ENCODE peak calls at places on chromosomes 13 and 19, in ten cellular contexts. H, G, N, D, C, F, Q, K, L and E are unnamed samples.

GRCh38 chr13:20090349-20090748 is 70.5 kb downstream of the GJA3 start:
- DNase-seq in L (no peak), C (no peak), N (no peak), D (no peak), K (no peak), H (no peak), G (no peak), Q (no peak), F (no peak), E (no peak)

GRCh38 chr19:35107541-35107939 is 8.1 kb upstream of the FXYD3 start:
- DNase-seq in C (no peak), L (peak; percentile 97), K (no peak), D (peak; percentile 88), N (no peak), Q (peak; percentile 78), H (no peak), F (peak; percentile 79), G (no peak), E (no peak)

GRCh38 chr19:45615795-45616708 is 14.0 kb upstream of the GPR4 start:
- DNase-seq in F (peak; percentile 94), D (no peak), G (peak; percentile 84), H (peak; percentile 99), C (peak; percentile 99), L (peak; percentile 71), Q (peak; percentile 94), K (peak; percentile 85), N (peak; percentile 49), E (no peak)

GRCh38 chr19:28494466-28494865 is 718.5 kb downstream of the UQCRFS1 start:
- DNase-seq in D (no peak), Q (no peak), H (no peak), K (no peak), L (no peak), C (no peak), N (no peak), G (no peak), F (no peak), E (no peak)

GRCh38 chr13:102402292-102402691 is 444 bp upstream of the FGF14 start:
- DNase-seq in F (no peak), C (peak; percentile 53), H (peak; percentile 78), D (peak; percentile 77), K (peak; percentile 73), G (no peak), L (no peak), Q (peak; percentile 12), N (peak; percentile 5), E (no peak)

GRCh38 chr13:25992076-25992475 is 59.7 kb downstream of the SHISA2 start:
- DNase-seq in K (no peak), H (no peak), L (no peak), C (no peak), F (no peak), N (no peak), Q (no peak), G (no peak), D (no peak), E (no peak)

GRCh38 chr19:20371911-20372310 is 193.7 kb downstream of the ZNF737 start:
- DNase-seq in Q (no peak), D (no peak), G (no peak), F (no peak), K (no peak), C (no peak), H (no peak), N (no peak), L (no peak), E (no peak)

GRCh38 chr13:59312776-59313175 is 851.0 kb downstream of the DIAPH3 start:
- DNase-seq in H (no peak), Q (no peak), D (no peak), N (no peak), C (no peak), G (no peak), K (no peak), L (no peak), F (no peak), E (no peak)

GRCh38 chr13:33303885-33304284 is 18.3 kb upstream of the STARD13 start:
- DNase-seq in G (no peak), H (no peak), F (no peak), K (no peak), C (no peak), D (no peak), L (no peak), N (no peak), Q (no peak), E (no peak)

GRCh38 chr13:45036206-45036605 is 46.9 kb downstream of the GPALPP1 start:
- DNase-seq in G (no peak), F (no peak), Q (no peak), H (no peak), N (no peak), L (no peak), C (no peak), K (no peak), D (no peak), E (no peak)

GRCh38 chr19:18676692-18677091 is 6.8 kb upstream of the CRTC1 start:
- DNase-seq in D (no peak), F (no peak), G (no peak), C (no peak), K (no peak), Q (no peak), N (no peak), L (no peak), H (no peak), E (no peak)

GRCh38 chr19:18672606-18673337 is 10.7 kb upstream of the CRTC1 start:
- DNase-seq in C (no peak), L (no peak), F (no peak), Q (no peak), K (no peak), G (no peak), D (peak; percentile 73), N (peak; percentile 39), H (no peak), E (no peak)

GRCh38 chr19:18674616-18675015 is 8.9 kb upstream of the CRTC1 start:
- DNase-seq in G (no peak), Q (peak; percentile 22), C (no peak), K (peak; percentile 30), D (peak; percentile 70), H (no peak), L (peak; percentile 19), F (no peak), N (no peak), E (no peak)

GRCh38 chr19:18677156-18677555 is 6.3 kb upstream of the CRTC1 start:
- DNase-seq in H (no peak), N (no peak), Q (no peak), K (no peak), C (no peak), G (no peak), L (no peak), F (no peak), D (no peak), E (no peak)

GRCh38 chr19:18675779-18676178 is 7.7 kb upstream of the CRTC1 start:
- DNase-seq in N (no peak), G (no peak), C (no peak), K (no peak), Q (no peak), D (no peak), H (peak; percentile 65), L (no peak), F (no peak), E (no peak)
- TF ChIP-seq CTCF in N (peak; percentile 9), G (peak; percentile 25), C (peak; percentile 37), K (peak; percentile 35), Q (peak; percentile 24), D (peak; percentile 31), H (peak; percentile 45), L (peak; percentile 23), F (no peak), E (peak; percentile 77)

GRCh38 chr13:91817250-91817649 is 418.8 kb downstream of the GPC5 start:
- DNase-seq in F (no peak), N (no peak), G (no peak), L (peak; percentile 3), K (no peak), Q (no peak), D (no peak), C (no peak), H (no peak), E (no peak)
- TF ChIP-seq CTCF in F (no peak), N (no peak), G (peak; percentile 19), L (no peak), K (no peak), Q (no peak), D (peak; percentile 70), C (no peak), H (no peak), E (peak; percentile 66)

DNA sequence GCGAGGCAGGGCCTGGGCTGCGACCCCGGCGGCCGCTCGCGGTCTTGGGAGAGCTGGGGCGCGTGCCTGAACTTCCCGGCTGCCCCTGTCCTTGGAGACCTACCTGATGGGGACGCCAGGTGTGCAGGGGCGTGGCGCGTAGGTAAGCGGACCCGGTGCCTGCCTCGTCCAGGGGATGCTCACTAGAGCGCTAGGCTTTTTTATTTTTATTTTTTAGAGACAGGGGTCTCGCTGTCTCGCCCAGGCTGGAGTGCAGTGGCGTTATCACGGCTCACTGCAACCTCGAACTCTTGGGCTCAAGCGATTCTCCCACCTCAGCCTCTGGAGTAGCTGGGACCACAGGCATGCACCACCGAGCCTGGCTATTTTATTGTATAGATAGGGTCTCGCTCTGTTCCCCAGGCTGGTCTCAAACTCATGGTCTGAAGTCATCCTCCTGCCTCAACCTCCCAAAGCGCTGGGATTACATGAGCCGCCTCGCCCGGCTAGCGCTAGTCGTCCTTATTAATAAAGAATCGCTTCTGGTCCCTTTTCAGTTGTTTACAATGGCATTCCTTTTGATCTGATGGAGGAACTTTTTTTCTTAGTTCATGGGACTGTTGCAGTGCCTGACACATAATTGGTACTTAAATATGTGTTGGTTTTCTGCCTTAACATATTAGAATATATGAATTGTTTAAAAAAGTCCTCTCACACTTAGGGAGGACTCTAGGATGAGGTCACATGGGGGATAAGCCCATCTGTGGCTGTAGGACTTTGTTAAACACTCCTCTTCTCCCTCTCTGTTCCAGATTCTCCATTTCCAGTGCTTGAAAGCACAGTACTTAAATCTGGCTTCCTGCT is 812 bp downstream of the DPY19L3 start:
- DNase-seq in Q (no peak), F (no peak), L (peak; percentile 53), G (no peak), D (no peak), C (no peak), H (peak; percentile 76), K (no peak), N (no peak), E (no peak)
- TF ChIP-seq CTCF in Q (peak; percentile 30), F (no peak), L (no peak), G (no peak), D (no peak), C (no peak), H (no peak), K (no peak), N (no peak), E (no peak)

GRCh38 chr19:43560687-43561086 is 14.6 kb downstream of the XRCC1 start:
- DNase-seq in Q (no peak), C (no peak), D (no peak), N (no peak), G (no peak), F (no peak), K (no peak), L (no peak), H (peak; percentile 23), E (peak; percentile 43)
- TF ChIP-seq CTCF in Q (no peak), C (no peak), D (no peak), N (no peak), G (no peak), F (no peak), K (no peak), L (peak; percentile 4), H (no peak), E (peak; percentile 25)

GRCh38 chr13:107680115-107680514 is 535.2 kb downstream of the LIG4 start:
- DNase-seq in N (no peak), Q (no peak), L (no peak), K (no peak), F (no peak), G (no peak), C (no peak), D (no peak), H (no peak), E (no peak)
- TF ChIP-seq CTCF in N (no peak), Q (no peak), L (no peak), K (no peak), F (no peak), G (no peak), C (no peak), D (no peak), H (no peak), E (no peak)

GRCh38 chr13:36536546-36536945 is 104.3 kb downstream of the CCNA1 start:
- DNase-seq in N (no peak), L (no peak), G (no peak), K (no peak), C (no peak), D (no peak), F (no peak), Q (no peak), H (no peak), E (no peak)
- TF ChIP-seq CTCF in N (no peak), L (no peak), G (no peak), K (no peak), C (no peak), D (no peak), F (no peak), Q (no peak), H (no peak), E (no peak)